ENCODE peak calls at places on chromosomes 16 and 17, in four cellular contexts. C is tibial artery, T is IMR-90, L is cardiac muscle cell. S is an unnamed sample.

GRCh38 chr17:48310748-48311213 is 119.2 kb downstream of the SKAP1 start:
- DNase-seq in T (no peak), C (no peak), L (peak), S (no peak)

GRCh38 chr16:64826374-64826773 is 295.5 kb downstream of the CDH11 start:
- DNase-seq in C (no peak), T (peak), L (no peak), S (no peak)

GRCh38 chr17:1495265-1495664 is 2.8 kb upstream of the MYO1C start:
- DNase-seq in L (no peak), T (no peak), C (peak), S (no peak)

GRCh38 chr17:76918811-76919210 is 50.6 kb downstream of the MGAT5B start:
- DNase-seq in C (no peak), T (no peak), L (no peak), S (no peak)

GRCh38 chr17:56638536-56639177 is 45.2 kb downstream of the NOG start:
- DNase-seq in C (no peak), T (no peak), L (no peak), S (no peak)

GRCh38 chr17:61221597-61222471 is 177.8 kb upstream of the TBX2 start:
- DNase-seq in C (no peak), T (peak), L (no peak), S (no peak)

GRCh38 chr17:3026856-3027751 is 36.3 kb downstream of the OR1D5 start:
- DNase-seq in T (no peak), C (peak), L (peak), S (no peak)

GRCh38 chr16:58299757-58300349 is 5.0 kb upstream of the PRSS54 start:
- DNase-seq in T (peak), C (no peak), L (peak), S (peak)

GRCh38 chr17:12537436-12537835 is 128.3 kb upstream of the MYOCD start:
- DNase-seq in C (no peak), T (peak), L (no peak), S (no peak)

GRCh38 chr17:19397556-19398041 is 10.6 kb upstream of the MFAP4 start:
- DNase-seq in T (no peak), C (no peak), L (no peak), S (no peak)

GRCh38 chr17:7404737-7405412 is 978 bp upstream of the TMEM256 start:
- DNase-seq in T (no peak), L (peak), C (no peak), S (no peak)
- TF ChIP-seq CTCF in T (no peak), L (no peak), C (no peak), S (no peak)

GRCh38 chr17:52604105-52604504 is 445.6 kb upstream of the CA10 start:
- DNase-seq in C (no peak), L (no peak), T (no peak), S (no peak)

GRCh38 chr17:52606098-52606497 is 447.6 kb upstream of the CA10 start:
- DNase-seq in L (no peak), T (no peak), C (no peak), S (peak)

DNA sequence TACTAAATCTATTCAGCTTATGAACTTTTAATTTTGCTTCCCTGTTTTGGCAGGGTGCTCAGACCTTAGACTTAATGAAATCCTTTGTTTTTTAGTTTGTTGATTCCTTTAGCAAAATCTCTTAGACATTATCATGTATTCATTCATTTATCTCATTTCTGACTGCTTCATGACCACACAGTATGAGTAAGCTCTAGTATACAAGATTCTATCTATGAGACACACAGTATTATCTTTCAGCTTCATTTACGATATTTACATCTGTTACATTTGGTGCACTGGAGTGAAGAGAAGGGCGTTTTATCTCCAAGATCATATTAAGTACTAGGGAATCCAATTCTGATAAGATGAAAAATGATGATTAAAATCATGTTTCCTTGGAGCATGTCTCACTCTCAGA is 448.1 kb upstream of the CA10 start:
- DNase-seq in T (no peak), C (no peak), L (no peak), S (no peak)
- H3K4me3 ChIP-seq in T (no peak), C (no peak), L (no peak), S (no peak)

DNA sequence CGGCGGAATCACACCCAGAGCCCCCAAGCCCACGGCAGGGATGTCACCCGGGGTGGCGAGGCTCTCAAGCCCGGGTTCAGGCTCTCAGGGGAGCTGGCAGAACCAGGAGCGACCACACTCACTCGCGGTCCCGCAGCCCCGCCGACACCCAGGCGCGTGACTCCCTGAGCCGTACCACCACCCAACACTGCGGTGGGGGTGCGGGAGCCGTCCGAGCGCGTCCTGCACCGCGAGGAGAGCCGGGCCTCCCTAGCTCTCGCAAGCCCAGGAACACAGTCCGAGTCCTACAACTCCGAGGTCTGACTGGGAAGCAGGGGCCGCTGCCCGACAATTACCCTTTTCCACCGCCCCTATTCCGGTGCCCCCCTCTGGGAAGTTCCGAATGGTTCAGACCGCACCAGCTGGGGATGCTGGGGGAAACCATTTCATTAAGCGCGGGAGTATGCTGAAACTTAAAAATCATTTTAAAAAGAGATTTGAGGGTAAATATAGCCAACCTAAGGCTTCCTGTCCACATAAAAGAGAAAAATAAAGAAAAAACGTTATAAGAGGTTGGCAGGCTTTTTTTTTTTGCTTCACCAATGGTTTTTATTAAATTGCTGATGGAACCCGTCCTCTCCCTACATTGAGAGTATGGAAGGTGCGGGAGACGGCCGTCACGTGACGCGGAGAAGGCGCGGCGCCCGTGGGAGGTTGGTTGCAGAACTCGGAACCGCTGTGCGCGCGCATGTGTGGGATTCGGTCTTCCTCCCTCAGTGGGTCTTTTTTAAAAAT is at the start of gene FLCN:
- DNase-seq in T (peak), C (peak), L (peak), S (peak)
- TF ChIP-seq CTCF in T (no peak), C (no peak), L (no peak), S (no peak)

GRCh38 chr16:80996688-80997138 is 10.0 kb downstream of the CMC2 start:
- DNase-seq in T (no peak), C (no peak), L (no peak), S (no peak)
- H3K4me3 ChIP-seq in T (no peak), C (peak), L (no peak), S (no peak)

DNA sequence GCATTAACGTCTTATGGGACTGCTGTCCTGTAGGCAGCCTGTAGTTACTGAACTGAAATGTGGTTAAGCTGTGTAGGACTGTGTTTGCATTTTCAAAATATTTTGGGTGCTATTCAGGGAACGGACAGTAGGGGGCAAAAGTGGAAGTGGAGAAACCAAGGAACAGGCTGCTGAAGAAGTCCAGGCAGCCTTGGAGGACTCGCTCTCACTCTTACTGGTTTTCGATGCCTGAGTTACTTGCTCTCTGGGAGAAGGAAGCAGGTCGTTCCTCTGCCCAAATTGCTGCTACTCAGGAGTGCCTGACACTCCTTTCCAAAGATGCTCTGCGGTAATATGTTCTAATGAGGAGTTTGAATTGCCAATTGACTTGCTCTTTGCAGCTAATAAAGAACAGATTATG is 64.5 kb upstream of the RBFOX1 start:
- DNase-seq in T (no peak), L (peak), C (no peak), S (peak)
- TF ChIP-seq CTCF in T (no peak), L (no peak), C (peak), S (peak)

GRCh38 chr16:165539-166374 is at the start of gene HBM:
- DNase-seq in C (no peak), L (no peak), T (no peak), S (no peak)
- H3K4me3 ChIP-seq in C (peak), L (peak), T (no peak), S (no peak)

DNA sequence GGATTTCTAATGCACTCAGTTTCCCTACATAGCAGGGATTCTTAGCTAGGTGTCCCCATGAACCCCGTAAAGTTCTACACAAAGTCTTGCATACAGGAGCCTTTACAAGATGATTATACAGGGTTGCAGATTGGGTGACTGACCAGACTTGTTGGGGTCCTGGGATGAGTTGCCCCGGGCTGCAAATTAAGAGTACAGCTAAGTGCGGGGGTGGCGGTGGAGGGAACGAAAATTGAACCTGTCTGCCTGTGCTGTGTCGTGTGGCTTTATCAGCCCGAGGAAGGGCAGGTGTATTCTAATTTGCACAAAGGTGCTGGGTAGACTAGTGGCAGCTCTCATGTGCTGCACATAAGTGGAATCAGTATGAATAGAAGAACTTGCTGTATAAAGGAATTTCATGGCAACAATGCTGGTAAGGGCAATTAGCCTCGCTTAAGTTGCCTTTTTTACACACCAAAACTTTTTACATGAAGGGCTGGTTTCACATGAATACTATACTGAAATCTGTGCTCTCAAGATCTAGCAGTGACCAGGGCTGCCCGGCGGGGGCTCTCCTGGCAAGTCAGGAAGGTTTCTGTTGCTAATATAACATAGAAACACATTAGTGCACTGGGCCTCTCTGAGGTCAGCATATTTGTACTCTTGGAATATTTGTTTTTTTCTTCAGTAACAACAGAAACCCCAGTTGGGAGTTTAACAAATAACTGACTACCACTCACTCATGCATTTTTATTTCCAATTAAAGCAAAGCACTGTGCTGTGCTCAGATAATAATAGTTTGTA is 50.7 kb downstream of the ADCY7 start:
- DNase-seq in C (no peak), T (no peak), L (no peak), S (no peak)
- TF ChIP-seq CTCF in C (no peak), T (no peak), L (no peak), S (no peak)